ENCODE peak calls at places on chromosomes 12 and 14, in ten cellular contexts. I is neuronal stem cell, Z is HepG2, Y is fibroblast of lung, U is kidney, X is mucosa of descending colon, S is tibial artery, O is upper lobe of right lung, V is GM23248, N is LNCaP clone FGC. Q is an unnamed sample.
A peak's percentile ranks its signal among the peaks of the same experiment; 100 is the strongest.

GRCh38 chr14:57390037-57390805 is at the start of gene NAA30:
- DNase-seq in I (peak; percentile 92), Z (peak; percentile 86), Y (peak; percentile 96), U (peak; percentile 97), X (peak; percentile 97), S (peak; percentile 95), O (peak; percentile 96), V (peak; percentile 98), N (peak; percentile 92), Q (peak; percentile 96)

GRCh38 chr12:4272014-4272975 is 1.3 kb upstream of the CCND2 start:
- DNase-seq in I (peak; percentile 84), Z (no peak), Y (peak; percentile 47), U (peak; percentile 94), X (peak; percentile 93), S (peak; percentile 78), O (peak; percentile 82), V (peak; percentile 43), N (no peak), Q (peak; percentile 93)

GRCh38 chr14:73237219-73237785 is at the start of gene PAPLN:
- DNase-seq in I (no peak), Z (no peak), Y (peak; percentile 12), U (peak; percentile 91), X (no peak), S (peak; percentile 34), O (no peak), V (peak; percentile 43), N (no peak), Q (peak; percentile 43)

GRCh38 chr14:55303646-55304277 is 32.5 kb downstream of the FBXO34 start:
- DNase-seq in I (no peak), Z (no peak), Y (no peak), U (no peak), X (no peak), S (no peak), O (no peak), V (no peak), N (no peak), Q (no peak)

GRCh38 chr12:132560831-132561783 is 49.3 kb downstream of the LRCOL1 start:
- DNase-seq in I (peak; percentile 78), Z (peak; percentile 62), Y (peak; percentile 36), U (no peak), X (peak; percentile 81), S (no peak), O (peak; percentile 81), V (peak; percentile 54), N (peak; percentile 36), Q (peak; percentile 51)

GRCh38 chr12:54021432-54022013 is 6.7 kb upstream of the HOXC6 start:
- DNase-seq in I (no peak), Z (no peak), Y (no peak), U (peak; percentile 84), X (no peak), S (no peak), O (no peak), V (peak; percentile 78), N (no peak), Q (no peak)

GRCh38 chr12:51591020-51591901 is at the start of gene SCN8A:
- DNase-seq in I (peak; percentile 78), Z (no peak), Y (peak; percentile 65), U (peak; percentile 67), X (no peak), S (no peak), O (peak; percentile 67), V (peak; percentile 89), N (no peak), Q (no peak)

GRCh38 chr12:15001733-15002471 is 29.1 kb downstream of the PDE6H start:
- DNase-seq in I (no peak), Z (peak; percentile 6), Y (peak; percentile 42), U (peak; percentile 70), X (peak; percentile 58), S (peak; percentile 57), O (peak; percentile 53), V (peak; percentile 38), N (no peak), Q (no peak)

GRCh38 chr12:94427520-94428381 is 31.9 kb downstream of the CEP83 start:
- DNase-seq in I (no peak), Z (no peak), Y (peak; percentile 89), U (no peak), X (no peak), S (no peak), O (no peak), V (peak; percentile 63), N (no peak), Q (no peak)

GRCh38 chr14:67881225-67881624 is 61.6 kb downstream of the RAD51B start:
- DNase-seq in I (no peak), Z (no peak), Y (no peak), U (no peak), X (no peak), S (no peak), O (no peak), V (no peak), N (no peak), Q (no peak)

GRCh38 chr12:56600753-56601152 is 29.4 kb downstream of the BAZ2A start:
- DNase-seq in I (no peak), Z (no peak), Y (no peak), U (no peak), X (no peak), S (no peak), O (no peak), V (no peak), N (no peak), Q (no peak)

GRCh38 chr12:56599041-56599440 is 31.1 kb downstream of the BAZ2A start:
- DNase-seq in I (no peak), Z (no peak), Y (no peak), U (no peak), X (no peak), S (no peak), O (no peak), V (no peak), N (no peak), Q (no peak)

GRCh38 chr12:56602239-56602638 is 27.9 kb downstream of the BAZ2A start:
- DNase-seq in I (no peak), Z (no peak), Y (no peak), U (no peak), X (no peak), S (no peak), O (no peak), V (peak; percentile 26), N (no peak), Q (no peak)

GRCh38 chr12:56601503-56601902 is 28.6 kb downstream of the BAZ2A start:
- DNase-seq in I (no peak), Z (no peak), Y (no peak), U (no peak), X (no peak), S (no peak), O (no peak), V (peak; percentile 34), N (no peak), Q (no peak)

DNA sequence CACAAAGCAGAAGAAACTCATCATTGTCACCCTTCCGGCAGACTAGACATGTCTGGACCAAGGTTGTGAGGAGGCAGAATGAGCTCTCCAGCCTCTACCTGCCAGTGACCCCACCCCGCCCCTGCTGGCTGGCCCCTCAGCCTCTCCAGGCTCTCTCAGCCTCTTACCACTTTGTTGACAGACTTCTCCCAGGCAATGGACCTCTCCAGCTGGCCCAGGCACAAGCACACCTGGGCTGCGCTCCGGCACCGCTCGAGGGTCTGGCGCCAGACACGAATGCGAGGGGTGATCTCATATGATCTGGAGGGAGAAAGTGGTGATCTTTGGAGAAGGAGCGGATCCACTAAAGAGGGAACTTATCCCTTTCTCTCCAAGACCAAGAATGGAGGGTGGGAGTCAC is 30.3 kb downstream of the BAZ2A start:
- DNase-seq in I (no peak), Z (no peak), Y (no peak), U (no peak), X (no peak), S (no peak), O (peak; percentile 81), V (no peak), N (no peak), Q (no peak)
- H3K4me3 ChIP-seq in I (no peak overlapping the region), Z (no peak overlapping the region), Y (no peak overlapping the region), U (no peak overlapping the region), X (no peak overlapping the region), S (no peak overlapping the region), O (no peak overlapping the region), V (no peak overlapping the region), N (no peak overlapping the region), Q (no peak overlapping the region)

DNA sequence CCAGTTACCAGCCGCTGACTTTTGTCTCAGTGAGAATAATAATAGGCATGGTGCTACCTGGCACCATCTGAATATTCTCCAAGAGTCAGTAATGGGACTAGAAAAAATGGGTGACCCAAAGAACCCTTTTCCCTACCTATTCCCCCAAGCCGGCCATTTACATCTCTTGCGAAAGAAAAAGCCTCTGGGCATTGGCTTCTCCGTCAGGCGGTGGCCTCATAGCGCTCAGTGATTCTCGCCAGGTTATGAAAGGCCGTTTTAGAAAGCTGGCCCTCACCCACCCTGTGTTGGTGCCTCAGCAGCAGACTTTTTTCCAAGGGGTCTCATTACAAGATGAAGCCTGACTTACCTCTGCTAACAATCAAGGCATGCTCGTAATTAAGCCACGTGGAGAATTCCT is 552 bp upstream of the SLC6A15 start:
- DNase-seq in I (no peak), Z (no peak), Y (peak; percentile 1), U (no peak), X (no peak), S (no peak), O (no peak), V (no peak), N (no peak), Q (no peak)
- H3K4me3 ChIP-seq in I (peak overlapping the region; percentile 85), Z (no peak overlapping the region), Y (peak overlapping the region; percentile 65), U (no peak overlapping the region), X (no peak overlapping the region), S (peak overlapping the region; percentile 50), O (peak overlapping the region; percentile 19), V (peak overlapping the region; percentile 92), N (no peak overlapping the region), Q (no peak overlapping the region)

GRCh38 chr12:16609140-16609539 is 3.2 kb upstream of the LMO3 start:
- DNase-seq in I (no peak), Z (no peak), Y (no peak), U (no peak), X (no peak), S (no peak), O (no peak), V (no peak), N (no peak), Q (peak; percentile 5)
- H3K4me3 ChIP-seq in I (no peak overlapping the region), Z (no peak overlapping the region), Y (peak overlapping the region; percentile 49), U (peak overlapping the region; percentile 40), X (no peak overlapping the region), S (peak overlapping the region; percentile 21), O (peak overlapping the region; percentile 54), V (no peak overlapping the region), N (no peak overlapping the region), Q (no peak overlapping the region)

DNA sequence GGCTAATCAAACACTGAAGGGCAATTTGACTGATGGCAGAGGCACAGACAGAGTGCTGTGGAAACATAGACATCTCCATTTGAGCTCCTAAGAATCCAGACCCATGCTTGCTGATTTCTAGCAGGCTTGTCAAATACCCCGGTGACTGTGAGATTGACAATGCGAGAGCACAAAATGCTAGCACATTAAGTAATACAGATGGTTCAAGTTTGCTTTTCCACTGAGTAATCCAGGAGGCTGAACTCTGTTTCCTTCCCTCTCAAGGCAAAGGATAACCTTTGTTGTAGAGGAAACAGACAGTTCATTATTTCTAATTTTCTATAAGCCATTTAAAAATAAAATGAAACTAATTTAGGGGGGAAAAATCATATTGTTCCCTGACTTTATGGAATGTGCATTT is 256.5 kb upstream of the CRY1 start:
- DNase-seq in I (no peak), Z (peak; percentile 76), Y (no peak), U (no peak), X (no peak), S (no peak), O (no peak), V (no peak), N (no peak), Q (no peak)
- H3K4me3 ChIP-seq in I (no peak overlapping the region), Z (no peak overlapping the region), Y (no peak overlapping the region), U (no peak overlapping the region), X (no peak overlapping the region), S (no peak overlapping the region), O (no peak overlapping the region), V (no peak overlapping the region), N (no peak overlapping the region), Q (no peak overlapping the region)

Q was measured in small intestine.